ENCODE peak calls at places on chromosomes 4 and X, in six cellular contexts. L is upper lobe of left lung, X is uterus, M is sigmoid colon, P is cardiac muscle cell, T is choroid plexus epithelial cell. Z is an unnamed sample.

GRCh38 chr4:182242793-182243192 is 409 bp upstream of the TENM3 start:
- DNase-seq in P (peak; percentile 74), T (peak; percentile 81), M (no peak), L (no peak), X (no peak), Z (no peak)

GRCh38 chrX:150361777-150362351 is 1.3 kb upstream of the MAMLD1 start:
- DNase-seq in M (peak; percentile 74), X (no peak), P (peak; percentile 18), L (no peak), T (no peak), Z (no peak)

GRCh38 chr4:121182296-121182695 is 18.2 kb upstream of the TNIP3 start:
- DNase-seq in P (peak; percentile 32), X (no peak), M (no peak), L (no peak), T (peak; percentile 77), Z (no peak)

GRCh38 chr4:10078481-10079233 is 37.9 kb downstream of the WDR1 start:
- DNase-seq in L (peak; percentile 18), P (no peak), X (peak; percentile 10), T (no peak), M (peak; percentile 64), Z (no peak)

GRCh38 chr4:102429553-102429952 is 71.6 kb upstream of the NFKB1 start:
- DNase-seq in P (peak; percentile 82), X (no peak), L (no peak), T (peak; percentile 77), M (no peak), Z (no peak)

GRCh38 chr4:158802914-158803313 is 34.1 kb downstream of the FNIP2 start:
- DNase-seq in L (no peak), M (no peak), X (no peak), T (no peak), P (no peak), Z (no peak)

GRCh38 chr4:123463869-123464268 is 67.3 kb downstream of the SPRY1 start:
- DNase-seq in T (no peak), M (no peak), X (no peak), P (no peak), L (no peak), Z (no peak)

GRCh38 chr4:72846280-72847111 is 223.0 kb downstream of the COX18 start:
- DNase-seq in P (peak; percentile 35), L (no peak), X (no peak), T (peak; percentile 70), M (no peak), Z (no peak)

GRCh38 chr4:173046818-173047217 is 121.8 kb upstream of the GALNT7 start:
- DNase-seq in P (no peak), X (no peak), L (no peak), T (no peak), M (no peak), Z (no peak)

GRCh38 chrX:153184787-153185186 is 5.7 kb downstream of the MAGEA1 start:
- DNase-seq in M (no peak), X (no peak), T (no peak), P (no peak), L (no peak), Z (no peak)

GRCh38 chr4:102694791-102695190 is 66.0 kb downstream of the MANBA start:
- DNase-seq in P (no peak), M (no peak), X (no peak), L (no peak), T (no peak), Z (no peak)

GRCh38 chr4:134276476-134276875 is 74.9 kb upstream of the PABPC4L start:
- DNase-seq in X (no peak), L (no peak), M (no peak), T (no peak), P (no peak), Z (no peak)

GRCh38 chrX:11944486-11944885 is 186.4 kb downstream of the MSL3 start:
- DNase-seq in P (peak; percentile 78), X (no peak), T (peak; percentile 76), L (no peak), M (no peak), Z (peak; percentile 11)

GRCh38 chr4:13545394-13545808 is 1.1 kb upstream of the NKX3-2 start:
- DNase-seq in X (no peak), M (no peak), L (no peak), T (no peak), P (no peak), Z (no peak)

GRCh38 chr4:120005527-120005926 is 61.1 kb downstream of the MAD2L1 start:
- DNase-seq in P (no peak), T (no peak), X (no peak), M (no peak), L (no peak), Z (no peak)

GRCh38 chr4:31530555-31530954 is 810.4 kb downstream of the PCDH7 start:
- DNase-seq in M (no peak), P (no peak), L (no peak), X (no peak), T (no peak), Z (no peak)

GRCh38 chrX:134570509-134570846 is 87.8 kb downstream of the PLAC1 start:
- DNase-seq in T (no peak), M (no peak), P (no peak), X (no peak), L (no peak), Z (no peak)

GRCh38 chrX:47645530-47645929 is 4.8 kb downstream of the ELK1 start:
- DNase-seq in P (peak; percentile 43), X (no peak), T (peak; percentile 67), M (no peak), L (no peak), Z (no peak)
- TF ChIP-seq CTCF in P (no peak), X (no peak), T (peak; percentile 6), M (no peak), L (no peak), Z (no peak)

GRCh38 chr4:106691749-106692148 is 323.2 kb upstream of the GIMD1 start:
- DNase-seq in M (no peak), L (no peak), T (peak; percentile 59), X (no peak), P (no peak), Z (no peak)
- TF ChIP-seq CTCF in M (no peak), L (no peak), T (peak; percentile 55), X (no peak), P (peak; percentile 3), Z (peak; percentile 40)

GRCh38 chr4:8319061-8319460 is 49.5 kb downstream of the HTRA3 start:
- DNase-seq in L (no peak), M (peak; percentile 39), X (no peak), T (no peak), P (no peak), Z (no peak)

GRCh38 chr4:8321220-8321619 is 51.7 kb downstream of the HTRA3 start:
- DNase-seq in P (no peak), X (no peak), L (no peak), T (no peak), M (no peak), Z (no peak)

GRCh38 chr4:8318509-8318908 is 49.0 kb downstream of the HTRA3 start:
- DNase-seq in P (no peak), M (peak; percentile 32), T (no peak), X (no peak), L (no peak), Z (no peak)

GRCh38 chr4:8319731-8320385 is 50.3 kb downstream of the HTRA3 start:
- DNase-seq in X (peak; percentile 72), T (peak; percentile 27), L (no peak), P (no peak), M (peak; percentile 93), Z (no peak)

GRCh38 chr4:8320386-8320750 is 50.8 kb downstream of the HTRA3 start:
- DNase-seq in M (no peak), T (peak; percentile 35), P (no peak), X (no peak), L (no peak), Z (no peak)
- TF ChIP-seq CTCF in M (no peak), T (peak; percentile 58), P (peak; percentile 17), X (no peak), L (peak; percentile 32), Z (peak; percentile 18)

DNA sequence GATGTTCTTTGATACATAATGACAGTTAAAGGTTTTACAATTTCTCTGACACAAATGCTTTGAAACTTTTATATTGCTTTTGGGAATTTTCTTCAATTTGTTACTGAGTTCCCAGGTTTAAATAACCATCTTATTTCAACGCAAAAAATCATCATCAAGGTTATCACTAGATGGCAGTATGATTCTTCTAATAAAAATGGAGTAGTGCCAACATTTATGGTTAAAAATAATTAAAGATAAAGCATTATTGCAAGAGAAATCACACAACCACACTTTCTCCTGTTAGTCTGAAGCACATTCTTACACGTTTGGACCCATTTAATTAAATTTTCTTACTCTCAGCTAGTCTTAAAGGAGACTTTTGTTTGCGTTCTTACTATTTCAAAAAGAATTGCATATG is 611.3 kb upstream of the CPXCR1 start:
- DNase-seq in L (no peak), X (no peak), P (peak; percentile 0), T (peak; percentile 1), M (no peak), Z (no peak)
- TF ChIP-seq CTCF in L (no peak), X (no peak), P (no peak), T (no peak), M (no peak), Z (peak; percentile 61)

DNA sequence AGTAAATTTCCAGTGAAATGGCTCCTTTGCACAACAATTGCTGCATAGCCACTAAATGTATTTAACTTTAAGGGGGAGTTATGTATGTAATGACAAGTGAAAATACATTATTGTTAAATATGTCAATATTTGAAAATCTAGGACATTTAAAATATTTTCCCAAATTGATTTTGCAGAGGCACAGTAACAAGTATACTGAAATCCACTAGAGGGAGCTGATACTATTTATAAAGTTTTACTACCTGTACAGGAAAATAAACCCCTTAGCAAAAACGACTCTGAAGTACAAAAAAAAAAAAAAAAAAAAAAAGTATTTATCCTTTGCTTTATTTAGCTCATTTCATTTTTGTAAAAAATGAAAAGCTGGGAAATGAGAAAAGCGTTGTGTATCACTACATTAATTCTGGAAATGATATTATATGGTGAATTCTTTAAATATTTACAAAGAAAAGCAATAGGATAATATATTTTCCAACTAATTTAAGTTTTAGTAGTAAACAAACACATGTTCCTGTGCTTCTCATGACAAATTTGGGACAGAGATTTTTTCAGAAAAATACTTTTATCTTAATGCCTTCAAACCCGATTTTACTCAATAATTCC is 727.7 kb downstream of the DMD start:
- DNase-seq in T (peak; percentile 6), X (no peak), P (no peak), L (no peak), M (no peak), Z (no peak)
- TF ChIP-seq CTCF in T (no peak), X (no peak), P (no peak), L (no peak), M (no peak), Z (peak; percentile 74)

DNA sequence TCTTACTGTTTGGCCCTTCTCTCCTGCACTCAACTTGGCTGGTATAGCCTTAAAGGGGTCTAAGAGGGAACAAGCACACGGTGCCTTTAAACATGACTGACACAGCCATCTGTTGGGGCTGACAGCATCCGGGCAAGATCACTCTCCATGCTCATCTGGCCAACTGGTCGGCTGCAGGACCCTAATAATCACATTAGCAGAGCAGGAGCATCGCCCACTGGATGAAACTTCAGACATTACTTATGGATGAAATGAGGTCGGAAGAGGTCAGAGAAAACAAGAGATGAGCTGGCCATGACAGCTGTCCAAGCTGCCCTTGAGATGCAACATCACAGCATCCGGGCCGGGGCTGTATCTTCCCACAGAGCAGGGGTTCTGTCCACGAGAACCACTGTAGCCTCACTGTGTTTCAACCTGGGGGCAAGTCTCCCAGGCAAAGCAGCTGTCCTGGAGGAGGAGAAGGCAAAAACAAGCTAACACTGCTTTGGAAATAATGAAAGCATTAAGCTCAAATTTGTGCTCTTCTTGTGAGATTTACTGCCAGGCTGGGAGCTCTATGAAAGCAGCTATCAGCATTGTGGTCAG is 94.4 kb upstream of the TTC29 start:
- DNase-seq in P (no peak), M (no peak), T (no peak), L (no peak), X (no peak), Z (no peak)
- TF ChIP-seq CTCF in P (no peak), M (no peak), T (no peak), L (no peak), X (no peak), Z (no peak)

Z was measured in progenitor cell of endocrine pancreas.